ENCODE peak calls at places on chromosomes 13 and 19, in ten cellular contexts. C is ovary, T is BE2C, Y is left ventricle myocardium inferior, I is ascending aorta, G is Karpas-422, O is GM23338, X is esophagus squamous epithelium, R is lower lobe of right lung, E is psoas muscle. W is an unnamed sample.

GRCh38 chr19:31152906-31153305 is 196.3 kb downstream of the TSHZ3 start:
- DNase-seq in C (no peak), T (no peak), Y (no peak), I (no peak), G (no peak), O (no peak), X (no peak), R (no peak), E (no peak), W (no peak)

GRCh38 chr19:10503002-10503789 is at the start of gene KEAP1:
- DNase-seq in C (no peak), T (peak; percentile 60), Y (peak; percentile 45), I (no peak), G (peak; percentile 81), O (peak; percentile 75), X (no peak), R (peak; percentile 59), E (no peak), W (peak; percentile 59)

GRCh38 chr19:35088514-35088913 is 27.1 kb upstream of the FXYD3 start:
- DNase-seq in C (no peak), T (no peak), Y (no peak), I (no peak), G (no peak), O (no peak), X (no peak), R (no peak), E (no peak), W (peak; percentile 21)

GRCh38 chr13:50422181-50423148 is 407.2 kb downstream of the KCNRG start:
- DNase-seq in C (no peak), T (no peak), Y (no peak), I (no peak), G (peak; percentile 55), O (no peak), X (no peak), R (no peak), E (no peak), W (no peak)

GRCh38 chr13:94479559-94480095 is at the start of gene DCT:
- DNase-seq in C (no peak), T (no peak), Y (no peak), I (no peak), G (no peak), O (no peak), X (no peak), R (no peak), E (no peak), W (no peak)

GRCh38 chr19:35247526-35248309 is 1.1 kb upstream of the LSR start:
- DNase-seq in C (peak; percentile 42), T (no peak), Y (no peak), I (no peak), G (no peak), O (peak; percentile 99), X (no peak), R (peak; percentile 90), E (no peak), W (peak; percentile 92)

GRCh38 chr19:39617745-39618144 is 15.4 kb downstream of the LGALS13 start:
- DNase-seq in C (no peak), T (no peak), Y (no peak), I (no peak), G (no peak), O (no peak), X (no peak), R (no peak), E (no peak), W (no peak)

GRCh38 chr13:32629866-32630265 is 43.6 kb downstream of the PDS5B start:
- DNase-seq in C (no peak), T (no peak), Y (no peak), I (no peak), G (no peak), O (no peak), X (no peak), R (no peak), E (no peak), W (no peak)

GRCh38 chr13:29543230-29544215 is 52.0 kb downstream of the SLC7A1 start:
- DNase-seq in C (no peak), T (peak; percentile 29), Y (no peak), I (no peak), G (no peak), O (peak; percentile 31), X (no peak), R (no peak), E (no peak), W (no peak)

GRCh38 chr13:51065372-51066090 is 45.5 kb downstream of the C13orf42 start:
- DNase-seq in C (no peak), T (no peak), Y (no peak), I (no peak), G (no peak), O (no peak), X (no peak), R (no peak), E (no peak), W (no peak)

GRCh38 chr13:110036060-110036459 is 249.7 kb upstream of the IRS2 start:
- DNase-seq in C (no peak), T (no peak), Y (no peak), I (no peak), G (no peak), O (no peak), X (no peak), R (no peak), E (no peak), W (no peak)

GRCh38 chr13:33908111-33908510 is 90.2 kb downstream of the RFC3 start:
- DNase-seq in C (no peak), T (no peak), Y (no peak), I (no peak), G (no peak), O (no peak), X (no peak), R (no peak), E (no peak), W (no peak)

GRCh38 chr13:45994752-45995151 is 57.8 kb downstream of the ZC3H13 start:
- DNase-seq in C (no peak), T (no peak), Y (no peak), I (no peak), G (no peak), O (no peak), X (no peak), R (no peak), E (no peak), W (no peak)

GRCh38 chr13:50797081-50797480 is 46.4 kb downstream of the DLEU7 start:
- DNase-seq in C (no peak), T (no peak), Y (no peak), I (no peak), G (no peak), O (no peak), X (no peak), R (no peak), E (no peak), W (no peak)

GRCh38 chr13:40779796-40780285 is 8.9 kb upstream of the MRPS31 start:
- DNase-seq in C (no peak), T (no peak), Y (no peak), I (no peak), G (no peak), O (no peak), X (no peak), R (no peak), E (no peak), W (no peak)

GRCh38 chr13:25971499-25972145 is 80.2 kb downstream of the SHISA2 start:
- DNase-seq in C (no peak), T (no peak), Y (no peak), I (no peak), G (no peak), O (peak; percentile 24), X (no peak), R (no peak), E (no peak), W (no peak)

GRCh38 chr13:68806125-68806524 is 1301.5 kb upstream of the ATXN8OS start:
- DNase-seq in C (no peak), T (no peak), Y (no peak), I (no peak), G (no peak), O (no peak), X (no peak), R (no peak), E (no peak), W (no peak)

DNA sequence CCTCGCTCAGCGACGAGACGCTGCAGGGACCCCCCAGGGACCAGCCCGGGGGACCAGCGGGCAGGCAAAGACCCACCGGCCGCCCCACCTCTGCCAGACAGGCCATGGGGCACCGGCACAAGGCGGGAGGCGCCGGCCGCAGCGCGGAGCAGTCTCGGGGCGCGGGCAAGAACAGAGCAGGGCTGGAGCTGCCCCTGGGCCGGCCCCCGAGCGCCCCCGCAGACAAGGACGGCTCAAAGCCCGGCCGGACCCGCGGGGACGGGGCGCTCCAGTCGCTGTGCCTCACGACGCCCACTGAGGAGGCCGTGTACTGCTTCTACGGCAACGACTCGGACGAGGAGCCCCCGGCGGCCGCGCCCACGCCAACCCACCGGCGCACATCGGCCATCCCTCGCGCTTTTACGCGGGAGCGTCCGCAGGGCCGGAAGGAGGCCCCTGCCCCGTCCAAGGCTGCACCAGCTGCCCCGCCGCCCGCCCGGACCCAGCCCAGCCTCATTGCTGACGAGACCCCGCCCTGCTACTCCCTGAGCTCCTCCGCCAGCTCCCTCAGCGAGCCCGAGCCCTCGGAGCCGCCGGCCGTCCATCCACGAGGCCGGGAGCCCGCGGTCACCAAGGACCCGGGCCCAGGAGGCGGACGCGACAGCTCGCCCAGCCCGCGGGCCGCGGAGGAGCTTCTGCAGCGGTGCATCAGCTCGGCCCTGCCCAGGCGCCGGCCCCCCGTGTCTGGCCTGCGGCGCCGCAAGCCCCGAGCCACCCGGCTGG is 11.3 kb downstream of the C19orf25 start:
- DNase-seq in C (peak; percentile 17), T (no peak), Y (no peak), I (no peak), G (no peak), O (no peak), X (no peak), R (no peak), E (peak; percentile 51), W (no peak)
- H3K4me1 ChIP-seq in C (peaks cover 35% of the 10 kb centered on the region), T (peaks cover 1% of the 10 kb centered on the region), Y (peaks cover 70% of the 10 kb centered on the region), I (peaks cover 37% of the 10 kb centered on the region), G (peaks cover 21% of the 10 kb centered on the region), O (peaks cover 6% of the 10 kb centered on the region), X (peaks cover 78% of the 10 kb centered on the region), R (peaks cover 70% of the 10 kb centered on the region), E (peaks cover 37% of the 10 kb centered on the region), W (peaks cover 16% of the 10 kb centered on the region)

DNA sequence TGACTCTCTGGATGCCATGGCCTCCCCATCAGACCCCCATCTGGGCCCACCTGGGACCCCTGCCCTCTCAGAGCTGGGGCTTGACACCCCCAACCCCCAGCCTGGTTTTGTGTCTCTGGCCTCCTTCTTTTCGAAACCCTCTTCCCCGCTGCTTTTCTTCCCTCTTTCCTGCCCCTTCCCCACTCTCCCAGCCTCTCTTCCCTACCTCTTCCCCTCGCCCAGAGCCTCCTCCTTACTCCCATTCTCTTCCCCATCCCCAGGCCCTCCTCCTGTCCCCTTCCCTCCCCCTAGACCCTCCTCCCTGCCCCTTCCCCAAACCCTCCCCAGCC is 2.1 kb downstream of the TNFSF9 start:
- DNase-seq in C (no peak), T (no peak), Y (no peak), I (no peak), G (no peak), O (no peak), X (no peak), R (no peak), E (no peak), W (no peak)
- H3K4me1 ChIP-seq in C (peaks cover 6% of the 10 kb centered on the region), T (no peaks in the 10 kb centered on the region), Y (peaks cover 39% of the 10 kb centered on the region), I (peaks cover 4% of the 10 kb centered on the region), G (peaks cover 70% of the 10 kb centered on the region), O (peaks cover 30% of the 10 kb centered on the region), X (peaks cover 73% of the 10 kb centered on the region), R (peaks cover 32% of the 10 kb centered on the region), E (peaks cover 7% of the 10 kb centered on the region), W (peaks cover 63% of the 10 kb centered on the region)

GRCh38 chr19:42121036-42121621 is 11.1 kb downstream of the POU2F2 start:
- DNase-seq in C (no peak), T (no peak), Y (no peak), I (no peak), G (peak; percentile 89), O (no peak), X (no peak), R (no peak), E (peak; percentile 39), W (no peak)
- H3K4me1 ChIP-seq in C (no peaks in the 10 kb centered on the region), T (no peaks in the 10 kb centered on the region), Y (no peaks in the 10 kb centered on the region), I (no peaks in the 10 kb centered on the region), G (peaks cover 100% of the 10 kb centered on the region), O (peaks cover 15% of the 10 kb centered on the region), X (peaks cover 21% of the 10 kb centered on the region), R (peaks cover 7% of the 10 kb centered on the region), E (no peaks in the 10 kb centered on the region), W (peaks cover 91% of the 10 kb centered on the region)

GRCh38 chr13:99979453-99980200 is 2.0 kb upstream of the ZIC2 start:
- DNase-seq in C (peak; percentile 20), T (no peak), Y (no peak), I (peak; percentile 60), G (no peak), O (peak; percentile 87), X (no peak), R (no peak), E (peak; percentile 43), W (no peak)
- H3K4me1 ChIP-seq in C (peaks cover 13% of the 10 kb centered on the region), T (no peaks in the 10 kb centered on the region), Y (peaks cover 41% of the 10 kb centered on the region), I (peaks cover 7% of the 10 kb centered on the region), G (no peaks in the 10 kb centered on the region), O (peaks cover 35% of the 10 kb centered on the region), X (peaks cover 68% of the 10 kb centered on the region), R (peaks cover 37% of the 10 kb centered on the region), E (peaks cover 11% of the 10 kb centered on the region), W (no peaks in the 10 kb centered on the region)

W was measured in OCI-LY7.